ENCODE peak calls at places on chromosome 6, in nine cellular contexts. X, C, A, E, K, S, T, U and D are unnamed samples.

GRCh38 chr6:73134588-73134987 is 90.7 kb downstream of the KHDC1L start:
- DNase-seq in X (peak; percentile 19), C (no peak), A (no peak), E (no peak), K (peak; percentile 14), S (no peak), T (no peak), U (peak; percentile 32), D (peak; percentile 47)

GRCh38 chr6:87926687-87927086 is 121.0 kb upstream of the SPACA1 start:
- DNase-seq in X (no peak), C (no peak), A (no peak), E (no peak), K (no peak), S (no peak), T (no peak), U (no peak), D (no peak)

GRCh38 chr6:146269482-146269881 is 240.6 kb downstream of the GRM1 start:
- DNase-seq in X (no peak), C (no peak), A (no peak), E (no peak), K (no peak), S (no peak), T (no peak), U (no peak), D (no peak)

GRCh38 chr6:11975353-11975977 is 36.6 kb upstream of the HIVEP1 start:
- DNase-seq in X (no peak), C (no peak), A (no peak), E (no peak), K (no peak), S (no peak), T (no peak), U (no peak), D (no peak)

GRCh38 chr6:140269766-140270165 is 895.3 kb upstream of the CITED2 start:
- DNase-seq in X (peak; percentile 38), C (no peak), A (no peak), E (no peak), K (no peak), S (no peak), T (no peak), U (no peak), D (peak; percentile 43)

GRCh38 chr6:53033764-53034163 is 31.4 kb upstream of the FBXO9 start:
- DNase-seq in X (peak; percentile 88), C (no peak), A (no peak), E (no peak), K (peak; percentile 85), S (no peak), T (no peak), U (no peak), D (peak; percentile 61)

GRCh38 chr6:166313255-166314070 is 5.3 kb upstream of the PRR18 start:
- DNase-seq in X (peak; percentile 69), C (no peak), A (no peak), E (no peak), K (peak; percentile 58), S (peak; percentile 13), T (no peak), U (peak; percentile 31), D (peak; percentile 45)

GRCh38 chr6:158911746-158912158 is 88.2 kb downstream of the RSPH3 start:
- DNase-seq in X (no peak), C (no peak), A (no peak), E (no peak), K (no peak), S (no peak), T (no peak), U (no peak), D (no peak)

GRCh38 chr6:134517863-134518262 is 200.0 kb upstream of the SGK1 start:
- DNase-seq in X (peak; percentile 35), C (no peak), A (no peak), E (no peak), K (no peak), S (no peak), T (no peak), U (no peak), D (no peak)

GRCh38 chr6:167795874-167796667 is 30.6 kb upstream of the AFDN start:
- DNase-seq in X (no peak), C (no peak), A (no peak), E (no peak), K (no peak), S (no peak), T (peak; percentile 51), U (no peak), D (no peak)

GRCh38 chr6:121497869-121498462 is 62.5 kb downstream of the GJA1 start:
- DNase-seq in X (no peak), C (no peak), A (no peak), E (no peak), K (peak; percentile 45), S (no peak), T (no peak), U (no peak), D (no peak)

GRCh38 chr6:122789078-122789861 is at the start of gene SMPDL3A:
- DNase-seq in X (peak; percentile 86), C (peak; percentile 87), A (peak; percentile 82), E (peak; percentile 46), K (peak; percentile 96), S (peak; percentile 72), T (peak; percentile 70), U (peak; percentile 73), D (peak; percentile 77)

GRCh38 chr6:138030872-138031271 is 76.3 kb downstream of the PERP start:
- DNase-seq in X (no peak), C (no peak), A (no peak), E (no peak), K (no peak), S (no peak), T (no peak), U (no peak), D (no peak)